ENCODE peak calls at places on chromosomes 16 and 17, in seven cellular contexts. U is cardiac muscle cell; W is Peyer's patch; Z is left ventricle myocardium inferior; M is aorta; T is CD8-positive, alpha-beta T cell; H is psoas muscle. I is an unnamed sample. For H3K4me1 and H3K27me3, the result is how much of the 10 kb centered on the place peaks cover.

GRCh38 chr16:66471264-66471663 is 44.2 kb downstream of the BEAN1 start:
- DNase-seq in U (no peak), W (no peak), Z (no peak), M (no peak), T (no peak), H (no peak), I (no peak)

GRCh38 chr17:66466933-66467367 is 164.5 kb downstream of the PRKCA start:
- DNase-seq in U (peak), W (no peak), Z (no peak), M (no peak), T (no peak), H (peak), I (no peak)

GRCh38 chr17:11712445-11712844 is 114.2 kb downstream of the DNAH9 start:
- DNase-seq in U (no peak), W (no peak), Z (no peak), M (no peak), T (no peak), H (no peak), I (no peak)

GRCh38 chr16:87828071-87828971 is 41.0 kb downstream of the SLC7A5 start:
- DNase-seq in U (no peak), W (no peak), Z (no peak), M (no peak), T (no peak), H (no peak), I (peak)

GRCh38 chr17:52024296-52024870 is 134.1 kb downstream of the CA10 start:
- DNase-seq in U (peak), W (no peak), Z (no peak), M (no peak), T (no peak), H (no peak), I (no peak)

GRCh38 chr17:36089888-36090836 is at the start of gene CCL3:
- DNase-seq in U (no peak), W (peak), Z (no peak), M (peak), T (no peak), H (no peak), I (peak)

GRCh38 chr17:19574956-19575355 is 41.3 kb downstream of the SLC47A1 start:
- DNase-seq in U (no peak), W (no peak), Z (no peak), M (no peak), T (no peak), H (no peak), I (no peak)

GRCh38 chr17:44867841-44868240 is 20.2 kb downstream of the HIGD1B start:
- DNase-seq in U (no peak), W (no peak), Z (no peak), M (no peak), T (no peak), H (no peak), I (no peak)

GRCh38 chr17:50712641-50713296 is 5.1 kb upstream of the ANKRD40 start:
- DNase-seq in U (no peak), W (no peak), Z (no peak), M (no peak), T (no peak), H (no peak), I (no peak)

GRCh38 chr16:7055443-7055842 is 277.2 kb upstream of the RBFOX1 start:
- DNase-seq in U (no peak), W (no peak), Z (no peak), M (no peak), T (no peak), H (no peak), I (no peak)

GRCh38 chr17:59062509-59062908 is 44.2 kb downstream of the TRIM37 start:
- DNase-seq in U (no peak), W (no peak), Z (no peak), M (no peak), T (no peak), H (no peak), I (no peak)

GRCh38 chr17:45050680-45051059 is 762 bp downstream of the DCAKD start:
- DNase-seq in U (peak), W (peak), Z (no peak), M (no peak), T (peak), H (no peak), I (peak)

GRCh38 chr17:76925333-76925935 is 57.2 kb downstream of the MGAT5B start:
- DNase-seq in U (no peak), W (no peak), Z (no peak), M (no peak), T (no peak), H (no peak), I (no peak)

GRCh38 chr17:56903560-56903959 is 10.3 kb downstream of the TRIM25 start:
- DNase-seq in U (no peak), W (no peak), Z (no peak), M (no peak), T (no peak), H (no peak), I (no peak)
- H3K4me1 ChIP-seq in U (under half), W (under half), Z (under half), M (under half), T (under half), H (under half), I (under half)

GRCh38 chr17:28973414-28973813 is 22.1 kb upstream of the PHF12 start:
- DNase-seq in U (peak), W (no peak), Z (peak), M (no peak), T (no peak), H (no peak), I (no peak)
- H3K27me3 ChIP-seq in U (under half), W (under half), Z (under half), M (under half), T (under half), H (under half), I (under half)

GRCh38 chr17:31532161-31532515 is 140.7 kb downstream of the RAB11FIP4 start:
- DNase-seq in U (no peak), W (no peak), Z (no peak), M (no peak), T (no peak), H (no peak), I (no peak)
- H3K4me1 ChIP-seq in U (under half), W (under half), Z (under half), M (under half), T (under half), H (under half), I (under half)

GRCh38 chr16:85365120-85365519 is 248.0 kb upstream of the GSE1 start:
- DNase-seq in U (no peak), W (no peak), Z (no peak), M (no peak), T (no peak), H (no peak), I (no peak)
- H3K27me3 ChIP-seq in U (under half), W (under half), Z (under half), M (under half), T (under half), H (under half), I (under half)

GRCh38 chr17:79824234-79824633 is 15.0 kb downstream of the CBX4 start:
- DNase-seq in U (no peak), W (no peak), Z (no peak), M (no peak), T (no peak), H (no peak), I (no peak)

GRCh38 chr17:79827179-79827578 is 12.1 kb downstream of the CBX4 start:
- DNase-seq in U (no peak), W (no peak), Z (no peak), M (no peak), T (no peak), H (no peak), I (no peak)

GRCh38 chr17:79825580-79825921 is 13.7 kb downstream of the CBX4 start:
- DNase-seq in U (no peak), W (no peak), Z (no peak), M (no peak), T (no peak), H (no peak), I (no peak)

GRCh38 chr17:79824893-79825579 is 14.2 kb downstream of the CBX4 start:
- DNase-seq in U (no peak), W (no peak), Z (no peak), M (no peak), T (no peak), H (no peak), I (no peak)

DNA sequence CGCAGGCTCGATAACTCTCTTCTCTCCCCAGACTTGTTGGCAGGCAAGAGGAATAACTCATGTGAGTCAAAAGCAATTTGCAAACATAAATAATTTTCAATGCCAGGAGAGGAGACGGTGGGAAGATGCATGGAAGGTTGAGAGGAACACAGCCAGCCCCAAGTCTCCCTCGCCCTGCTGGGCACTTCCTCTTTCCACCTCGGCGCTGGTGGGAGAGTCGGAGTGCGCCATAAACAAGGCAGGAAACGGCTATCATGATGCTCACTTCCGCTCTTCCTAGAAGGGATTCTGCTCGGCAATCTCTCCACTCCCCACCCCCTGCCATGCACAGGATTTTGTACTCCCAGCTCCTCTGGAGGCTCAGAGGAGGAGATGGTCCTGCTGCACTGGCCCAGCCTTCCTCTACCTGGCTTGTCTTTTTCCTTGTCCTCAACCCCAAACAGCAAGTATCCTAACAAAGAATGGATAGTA is 13.0 kb downstream of the CBX4 start:
- DNase-seq in U (peak), W (no peak), Z (no peak), M (no peak), T (no peak), H (no peak), I (no peak)
- H3K4me1 ChIP-seq in U (under half), W (under half), Z (under half), M (under half), T (under half), H (under half), I (under half)

GRCh38 chr17:48589831-48590602 is at the start of gene HOXB3:
- DNase-seq in U (no peak), W (no peak), Z (no peak), M (no peak), T (no peak), H (no peak), I (no peak)

GRCh38 chr17:48590603-48591161 is 641 bp upstream of the HOXB3 start:
- DNase-seq in U (no peak), W (no peak), Z (no peak), M (no peak), T (no peak), H (no peak), I (no peak)

GRCh38 chr17:48588519-48588918 is 1.5 kb downstream of the HOXB3 start:
- DNase-seq in U (no peak), W (no peak), Z (no peak), M (no peak), T (no peak), H (no peak), I (no peak)

GRCh38 chr17:48588074-48588415 is 2.0 kb downstream of the HOXB3 start:
- DNase-seq in U (no peak), W (no peak), Z (no peak), M (no peak), T (no peak), H (no peak), I (no peak)

DNA sequence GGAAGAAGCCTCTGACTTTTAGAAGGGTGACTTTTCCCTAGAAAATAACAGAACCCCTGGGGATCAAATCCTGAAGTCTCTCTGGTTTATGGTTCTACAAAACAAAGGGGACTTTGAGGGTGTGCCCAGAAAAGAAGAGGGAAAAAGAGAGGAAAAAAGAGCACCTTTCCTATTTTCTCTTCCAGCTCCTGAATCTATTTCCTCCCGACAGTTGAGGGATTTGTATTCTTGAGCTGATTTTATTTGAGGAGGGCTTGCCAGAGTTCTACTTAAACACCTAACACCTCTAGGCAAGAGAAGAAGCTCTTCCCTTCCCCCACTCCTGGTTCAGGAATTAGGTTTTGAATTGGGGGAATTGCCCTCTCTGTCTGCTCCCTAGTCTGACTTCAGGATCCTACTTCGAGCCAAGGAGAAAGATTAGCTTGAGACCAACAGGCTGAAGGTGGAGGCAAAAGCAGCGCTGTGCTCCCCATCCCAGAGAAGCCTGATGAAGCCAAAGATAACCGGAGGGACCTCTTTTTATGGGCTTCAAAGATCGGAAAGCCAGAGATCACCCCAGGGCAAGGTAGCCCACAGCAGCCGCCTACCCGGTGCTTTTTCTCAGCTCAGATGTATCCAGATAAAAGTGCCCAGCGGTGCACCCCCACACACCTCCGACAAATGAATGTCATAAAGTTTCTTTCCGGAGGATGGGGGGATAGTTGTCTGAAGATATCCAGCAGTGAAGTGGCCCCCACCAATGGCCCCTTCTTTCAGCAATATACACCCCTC is 796 bp downstream of the HOXB3 start:
- DNase-seq in U (no peak), W (no peak), Z (no peak), M (no peak), T (no peak), H (no peak), I (no peak)
- H3K27me3 ChIP-seq in U (half or more), W (under half), Z (half or more), M (under half), T (under half), H (half or more), I (under half)